ENCODE peak calls at places on chromosomes 4 and X, in four cellular contexts. T is left cardiac atrium, A is fibroblast of lung, W is left ventricle myocardium superior. C is an unnamed sample.
A peak's percentile ranks its signal among the peaks of the same experiment; 100 is the strongest.

GRCh38 chrX:8987672-8988250 is 46.2 kb downstream of the FAM9B start:
- DNase-seq in T (no peak), A (no peak), W (no peak), C (no peak)

GRCh38 chr4:3760833-3761232 is 5.4 kb upstream of the ADRA2C start:
- DNase-seq in T (no peak), A (no peak), W (no peak), C (no peak)

GRCh38 chrX:112746812-112747630 is 67.3 kb upstream of the LHFPL1 start:
- DNase-seq in T (peak; percentile 21), A (peak; percentile 63), W (no peak), C (no peak)

GRCh38 chrX:107718156-107718621 is 57.4 kb downstream of the TSC22D3 start:
- DNase-seq in T (peak; percentile 71), A (peak; percentile 58), W (no peak), C (peak; percentile 63)

GRCh38 chr4:6194458-6195195 is 5.7 kb downstream of the JAKMIP1 start:
- DNase-seq in T (no peak), A (no peak), W (no peak), C (no peak)

GRCh38 chr4:183444953-183445543 is 612 bp downstream of the CDKN2AIP start:
- DNase-seq in T (peak; percentile 51), A (peak; percentile 20), W (peak; percentile 58), C (no peak)

GRCh38 chr4:173039617-173040176 is 128.9 kb upstream of the GALNT7 start:
- DNase-seq in T (no peak), A (no peak), W (no peak), C (no peak)

GRCh38 chrX:29903365-29903764 is 312.0 kb upstream of the MAGEB2 start:
- DNase-seq in T (no peak), A (peak; percentile 13), W (no peak), C (no peak)

GRCh38 chr4:39976945-39977488 is 694 bp downstream of the PDS5A start:
- DNase-seq in T (peak; percentile 64), A (peak; percentile 30), W (no peak), C (no peak)

GRCh38 chr4:107261241-107261874 is 225.2 kb upstream of the DKK2 start:
- DNase-seq in T (no peak), A (peak; percentile 64), W (no peak), C (no peak)

C was measured in skeletal muscle cell.